ENCODE peak calls at places on chromosomes 4 and X, in four cellular contexts. V, T, W and F are unnamed samples.

GRCh38 chr4:82733636-82734035 is 65.0 kb downstream of the SCD5 start:
- DNase-seq in V (no peak), T (no peak), W (no peak), F (no peak)

GRCh38 chr4:119118397-119118796 is 17.2 kb upstream of the MYOZ2 start:
- DNase-seq in V (no peak), T (no peak), W (no peak), F (no peak)

GRCh38 chr4:166838975-166839614 is 395.2 kb downstream of the SPOCK3 start:
- DNase-seq in V (no peak), T (no peak), W (no peak), F (no peak)

GRCh38 chrX:134172588-134173259 is 64.3 kb upstream of the CCDC160 start:
- DNase-seq in V (no peak), T (peak), W (peak), F (peak)

GRCh38 chr4:87032884-87033533 is 98.2 kb downstream of the AFF1 start:
- DNase-seq in V (no peak), T (no peak), W (no peak), F (peak)

GRCh38 chrX:18701621-18702361 is 5.7 kb upstream of the PPEF1 start:
- DNase-seq in V (peak), T (peak), W (peak), F (peak)

GRCh38 chrX:40153335-40154221 is 55.8 kb upstream of the BCOR start:
- DNase-seq in V (peak), T (peak), W (peak), F (no peak)

GRCh38 chr4:123848615-123849014 is 452.0 kb downstream of the SPRY1 start:
- DNase-seq in V (no peak), T (no peak), W (no peak), F (no peak)

GRCh38 chrX:38484607-38485498 is 76.5 kb upstream of the TSPAN7 start:
- DNase-seq in V (no peak), T (peak), W (peak), F (no peak)

GRCh38 chr4:82899339-82899738 is 1.2 kb upstream of the THAP9 start:
- DNase-seq in V (no peak), T (no peak), W (no peak), F (peak)

GRCh38 chr4:43776371-43776770 is 672.2 kb downstream of the KCTD8 start:
- DNase-seq in V (no peak), T (no peak), W (no peak), F (no peak)

GRCh38 chrX:107442914-107443527 is 6.4 kb upstream of the FRMPD3 start:
- DNase-seq in V (peak), T (no peak), W (no peak), F (no peak)

GRCh38 chr4:95603393-95603792 is 54.6 kb upstream of the UNC5C start:
- DNase-seq in V (no peak), T (no peak), W (no peak), F (no peak)

GRCh38 chr4:59920414-59920813 is 1279.7 kb upstream of the ADGRL3 start:
- DNase-seq in V (no peak), T (no peak), W (no peak), F (no peak)

GRCh38 chr4:58936436-58936835 is 1826.3 kb upstream of the IGFBP7 start:
- DNase-seq in V (no peak), T (no peak), W (no peak), F (no peak)

GRCh38 chr4:6391186-6391851 is 81.1 kb downstream of the PPP2R2C start:
- DNase-seq in V (no peak), T (no peak), W (no peak), F (no peak)

GRCh38 chr4:10655968-10656367 is 28.6 kb downstream of the CLNK start:
- DNase-seq in V (no peak), T (no peak), W (no peak), F (no peak)

GRCh38 chr4:48710446-48711209 is 69.5 kb downstream of the FRYL start:
- DNase-seq in V (no peak), T (no peak), W (no peak), F (no peak)

GRCh38 chr4:48705609-48706008 is 74.5 kb downstream of the FRYL start:
- DNase-seq in V (no peak), T (no peak), W (no peak), F (no peak)

GRCh38 chr4:48708610-48709009 is 71.5 kb downstream of the FRYL start:
- DNase-seq in V (no peak), T (no peak), W (no peak), F (no peak)

GRCh38 chr4:48706741-48707140 is 73.3 kb downstream of the FRYL start:
- DNase-seq in V (no peak), T (no peak), W (peak), F (peak)

GRCh38 chr4:48709920-48710319 is 70.2 kb downstream of the FRYL start:
- DNase-seq in V (no peak), T (no peak), W (no peak), F (no peak)
- H3K27ac ChIP-seq in V (no peak), T (no peak), W (no peak), F (no peak)

GRCh38 chrX:33194876-33195433 is 16.4 kb downstream of the DMD start:
- DNase-seq in V (no peak), T (no peak), W (no peak), F (no peak)
- H3K27ac ChIP-seq in V (no peak), T (peak), W (no peak), F (no peak)

GRCh38 chr4:121220698-121221097 is 56.6 kb upstream of the TNIP3 start:
- DNase-seq in V (no peak), T (no peak), W (no peak), F (no peak)

GRCh38 chr4:121217385-121217784 is 53.3 kb upstream of the TNIP3 start:
- DNase-seq in V (no peak), T (no peak), W (no peak), F (peak)

GRCh38 chr4:121221201-121221600 is 57.1 kb upstream of the TNIP3 start:
- DNase-seq in V (no peak), T (no peak), W (no peak), F (no peak)

GRCh38 chr4:121221608-121222007 is 57.5 kb upstream of the TNIP3 start:
- DNase-seq in V (no peak), T (no peak), W (no peak), F (no peak)

GRCh38 chr4:121219222-121219621 is 55.1 kb upstream of the TNIP3 start:
- DNase-seq in V (no peak), T (no peak), W (no peak), F (no peak)
- H3K27ac ChIP-seq in V (no peak), T (no peak), W (no peak), F (no peak)

GRCh38 chr4:158817562-158818370 is 48.9 kb downstream of the FNIP2 start:
- DNase-seq in V (no peak), T (no peak), W (no peak), F (no peak)
- H3K27ac ChIP-seq in V (peak), T (peak), W (no peak), F (no peak)

GRCh38 chr4:169660929-169661328 is 40.6 kb downstream of the CLCN3 start:
- DNase-seq in V (no peak), T (no peak), W (no peak), F (no peak)
- H3K27ac ChIP-seq in V (peak), T (peak), W (no peak), F (peak)

DNA sequence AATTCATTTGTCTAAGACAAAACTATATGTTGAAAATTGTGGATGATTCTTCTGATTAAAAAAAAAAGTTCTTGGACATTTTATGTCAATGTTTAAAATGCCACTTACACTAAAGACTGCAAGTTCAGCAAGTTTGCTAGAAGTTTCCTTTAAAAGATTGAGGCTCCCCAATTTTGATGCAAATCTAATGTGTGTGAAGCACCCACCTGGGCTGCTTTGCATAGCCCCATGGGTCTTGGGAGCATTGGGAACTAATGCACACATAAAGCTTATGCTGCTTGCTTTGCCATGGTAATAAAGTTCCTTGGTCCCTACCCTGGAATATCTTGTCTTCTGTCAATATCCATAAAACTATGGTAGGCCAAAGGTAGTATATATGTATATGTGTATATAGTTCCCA is 725.9 kb upstream of the GRID2 start:
- DNase-seq in V (no peak), T (no peak), W (no peak), F (no peak)
- H3K27ac ChIP-seq in V (no peak), T (no peak), W (no peak), F (no peak)

GRCh38 chrX:152878976-152879755 is 18.7 kb upstream of the ZNF185 start:
- DNase-seq in V (no peak), T (no peak), W (no peak), F (no peak)
- H3K27ac ChIP-seq in V (no peak), T (no peak), W (no peak), F (no peak)

GRCh38 chr4:146243883-146244277 is 29.5 kb downstream of the REELD1 start:
- DNase-seq in V (no peak), T (no peak), W (no peak), F (no peak)

GRCh38 chr4:146246381-146246780 is 32.0 kb downstream of the REELD1 start:
- DNase-seq in V (no peak), T (no peak), W (no peak), F (no peak)

GRCh38 chr4:146245899-146246298 is 31.6 kb downstream of the REELD1 start:
- DNase-seq in V (no peak), T (no peak), W (no peak), F (no peak)

GRCh38 chr4:146244496-146244895 is 30.2 kb downstream of the REELD1 start:
- DNase-seq in V (no peak), T (no peak), W (no peak), F (no peak)

DNA sequence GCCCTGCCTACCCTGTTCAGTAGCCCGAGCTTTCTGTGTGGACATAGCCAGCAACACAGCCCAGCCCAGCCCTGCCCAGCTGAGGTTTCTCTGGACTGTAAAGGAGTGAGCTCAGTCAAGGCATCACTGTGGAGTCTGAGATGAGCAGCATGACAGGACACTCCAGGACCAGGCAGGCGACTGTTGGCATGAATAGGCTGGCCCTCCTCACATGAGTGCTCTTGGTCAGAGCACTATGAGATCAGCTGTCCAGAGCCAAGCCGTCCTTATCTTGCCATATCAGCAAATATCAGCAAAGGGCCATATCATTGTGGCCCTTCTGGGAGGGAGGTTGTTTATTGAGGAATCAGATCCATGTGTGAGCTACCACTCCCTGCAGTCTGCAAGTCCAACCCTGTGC is 30.9 kb downstream of the REELD1 start:
- DNase-seq in V (peak), T (no peak), W (no peak), F (no peak)
- H3K27ac ChIP-seq in V (no peak), T (no peak), W (no peak), F (no peak)